ENCODE peak calls at places on chromosome 19, in seven cellular contexts. V, I, J, G, M, Z and F are unnamed samples.
A peak's percentile ranks its signal among the peaks of the same experiment; 100 is the strongest.

GRCh38 chr19:42282036-42282762 is 13.1 kb downstream of the CIC start:
- DNase-seq in V (no peak), I (no peak), J (peak; percentile 36), G (no peak), M (peak; percentile 34), Z (no peak), F (peak; percentile 73)

GRCh38 chr19:7862413-7862951 is 11.7 kb downstream of the PRR36 start:
- DNase-seq in V (peak; percentile 54), I (no peak), J (peak; percentile 52), G (peak; percentile 60), M (peak; percentile 34), Z (peak; percentile 90), F (no peak)

GRCh38 chr19:994516-994915 is 5.7 kb upstream of the GRIN3B start:
- DNase-seq in V (no peak), I (no peak), J (no peak), G (no peak), M (no peak), Z (no peak), F (no peak)

GRCh38 chr19:55495646-55496349 is 7.6 kb downstream of the SSC5D start:
- DNase-seq in V (no peak), I (no peak), J (no peak), G (no peak), M (no peak), Z (no peak), F (peak; percentile 62)

GRCh38 chr19:11152318-11153062 is 3.1 kb downstream of the SPC24 start:
- DNase-seq in V (no peak), I (no peak), J (peak; percentile 92), G (no peak), M (peak; percentile 78), Z (peak; percentile 87), F (peak; percentile 89)

GRCh38 chr19:39795001-39795400 is 16.3 kb downstream of the LEUTX start:
- DNase-seq in V (no peak), I (no peak), J (no peak), G (no peak), M (no peak), Z (no peak), F (no peak)

GRCh38 chr19:57850553-57851017 is 926 bp downstream of the ZNF587 start:
- DNase-seq in V (no peak), I (no peak), J (peak; percentile 28), G (no peak), M (peak; percentile 31), Z (no peak), F (no peak)

GRCh38 chr19:30479231-30479630 is 107.0 kb downstream of the ZNF536 start:
- DNase-seq in V (no peak), I (no peak), J (peak; percentile 3), G (no peak), M (no peak), Z (peak; percentile 24), F (no peak)

GRCh38 chr19:1402411-1403070 is 1.2 kb upstream of the GAMT start:
- DNase-seq in V (no peak), I (no peak), J (no peak), G (no peak), M (no peak), Z (no peak), F (no peak)

GRCh38 chr19:860481-861098 is 1.1 kb downstream of the CFD start:
- DNase-seq in V (peak; percentile 73), I (no peak), J (peak; percentile 80), G (peak; percentile 19), M (peak; percentile 75), Z (no peak), F (no peak)

GRCh38 chr19:46124638-46125115 is at the start of gene IGFL3:
- DNase-seq in V (no peak), I (no peak), J (no peak), G (no peak), M (peak; percentile 34), Z (no peak), F (no peak)

GRCh38 chr19:5103812-5104410 is 135.0 kb downstream of the KDM4B start:
- DNase-seq in V (no peak), I (no peak), J (no peak), G (no peak), M (no peak), Z (no peak), F (no peak)

GRCh38 chr19:7159105-7159933 is 89.8 kb downstream of the ZNF557 start:
- DNase-seq in V (no peak), I (peak; percentile 79), J (peak; percentile 95), G (no peak), M (peak; percentile 95), Z (peak; percentile 72), F (peak; percentile 86)

GRCh38 chr19:11534538-11534937 is 4.1 kb upstream of the CNN1 start:
- DNase-seq in V (no peak), I (no peak), J (no peak), G (no peak), M (no peak), Z (no peak), F (no peak)

GRCh38 chr19:31337007-31337914 is 12.0 kb downstream of the TSHZ3 start:
- DNase-seq in V (no peak), I (no peak), J (peak; percentile 39), G (no peak), M (no peak), Z (peak; percentile 2), F (no peak)

GRCh38 chr19:46659151-46660007 is 1.6 kb downstream of the DACT3 start:
- DNase-seq in V (no peak), I (no peak), J (no peak), G (no peak), M (no peak), Z (no peak), F (peak; percentile 82)

GRCh38 chr19:10544753-10545251 is 1.1 kb downstream of the ATG4D start:
- DNase-seq in V (no peak), I (no peak), J (no peak), G (no peak), M (no peak), Z (peak; percentile 40), F (no peak)

GRCh38 chr19:4177146-4177545 is 5.2 kb downstream of the SIRT6 start:
- DNase-seq in V (no peak), I (no peak), J (no peak), G (no peak), M (no peak), Z (no peak), F (no peak)

GRCh38 chr19:5343848-5344247 is 3.2 kb upstream of the PTPRS start:
- DNase-seq in V (no peak), I (no peak), J (peak; percentile 17), G (no peak), M (peak; percentile 47), Z (no peak), F (no peak)

GRCh38 chr19:6709549-6709948 is 10.9 kb downstream of the C3 start:
- DNase-seq in V (no peak), I (no peak), J (no peak), G (no peak), M (no peak), Z (no peak), F (no peak)

GRCh38 chr19:33376931-33377557 is 3.5 kb downstream of the CEBPG start:
- DNase-seq in V (no peak), I (no peak), J (no peak), G (no peak), M (no peak), Z (no peak), F (no peak)

GRCh38 chr19:19439083-19439482 is 33.6 kb downstream of the GATAD2A start:
- DNase-seq in V (no peak), I (no peak), J (no peak), G (no peak), M (no peak), Z (no peak), F (no peak)

DNA sequence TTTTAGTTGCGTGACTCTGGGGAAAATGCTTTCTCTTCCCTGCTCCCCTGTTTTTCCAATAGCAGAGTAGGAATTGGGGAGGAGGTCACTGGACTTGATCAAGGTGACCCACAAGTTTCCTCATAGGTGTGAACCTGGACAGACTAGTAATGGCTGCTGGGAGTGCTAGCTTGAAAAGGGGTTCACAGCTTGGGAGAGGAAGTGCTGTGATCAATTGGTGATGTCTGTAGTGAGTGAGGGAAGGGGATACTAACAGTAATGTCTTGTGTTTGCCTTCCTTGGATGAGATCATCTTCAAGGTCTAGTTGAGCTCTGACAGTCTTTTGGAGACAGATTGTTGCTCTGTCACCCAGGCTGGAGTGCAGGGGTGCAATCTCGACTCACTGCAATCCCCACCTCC is 1.7 kb downstream of the BCL2L12 start:
- DNase-seq in V (no peak), I (no peak), J (no peak), G (no peak), M (no peak), Z (no peak), F (no peak)
- H3K27ac ChIP-seq in V (no peak overlapping the region), I (no peak overlapping the region), J (no peak overlapping the region), G (no peak overlapping the region), M (no peak overlapping the region), Z (no peak overlapping the region), F (no peak overlapping the region)

GRCh38 chr19:38734176-38734425 is 10.2 kb downstream of the CAPN12 start:
- DNase-seq in V (no peak), I (no peak), J (no peak), G (no peak), M (no peak), Z (peak; percentile 35), F (no peak)
- H3K27ac ChIP-seq in V (peak overlapping the region; percentile 67), I (peak overlapping the region; percentile 81), J (peak overlapping the region; percentile 8), G (peak overlapping the region; percentile 29), M (no peak overlapping the region), Z (peak overlapping the region; percentile 66), F (peak overlapping the region; percentile 79)

DNA sequence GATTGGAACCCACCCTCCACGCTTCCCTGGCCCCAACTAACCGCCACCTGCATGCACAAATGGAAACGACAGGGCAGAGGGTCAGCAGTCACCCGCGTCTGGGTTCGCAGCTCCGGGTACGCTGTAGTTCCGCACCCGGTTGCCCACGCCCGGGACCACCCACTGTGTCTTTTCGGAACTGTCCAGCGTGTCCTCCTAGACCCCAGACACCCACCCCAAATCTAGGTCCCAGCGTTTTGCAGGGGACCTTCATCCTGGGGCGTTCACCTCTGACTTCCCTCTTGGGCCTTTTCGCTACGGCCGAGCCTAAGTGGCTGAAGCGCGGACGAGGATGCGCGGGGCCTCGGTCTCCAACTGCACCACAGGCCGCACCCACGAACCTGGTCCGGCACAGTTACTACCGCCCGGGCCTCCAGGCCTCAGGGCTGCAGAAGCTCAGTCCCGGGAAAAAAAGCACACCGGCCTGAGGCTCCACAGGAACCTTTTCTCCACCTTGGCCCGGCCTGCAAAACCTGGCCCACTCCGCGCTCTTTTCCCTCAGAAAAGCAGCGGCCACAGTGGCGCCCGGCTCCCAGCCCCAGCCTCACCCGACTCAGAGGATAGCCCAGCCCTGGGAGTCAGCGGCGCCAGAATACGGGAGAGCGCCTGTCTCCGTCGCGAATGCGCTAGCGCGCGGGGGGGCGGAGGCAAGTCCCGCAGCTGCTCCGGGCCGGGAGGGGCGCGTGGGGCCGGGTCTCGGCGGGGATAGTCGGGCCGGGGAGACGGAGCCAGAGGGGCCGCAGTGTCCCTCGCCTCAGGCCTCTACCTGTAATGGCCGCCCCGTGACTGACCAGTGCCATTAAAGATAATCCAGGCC is at the start of gene ZFP30:
- DNase-seq in V (peak; percentile 32), I (peak; percentile 36), J (peak; percentile 79), G (peak; percentile 48), M (peak; percentile 81), Z (peak; percentile 91), F (peak; percentile 91)
- H3K27ac ChIP-seq in V (peak within 1 kb of the TSS; percentile 59), I (peak within 1 kb of the TSS; percentile 76), J (peak within 1 kb of the TSS; percentile 82), G (peak within 1 kb of the TSS; percentile 83), M (peak within 1 kb of the TSS; percentile 71), Z (peak within 1 kb of the TSS; percentile 85), F (peak within 1 kb of the TSS; percentile 93)

DNA sequence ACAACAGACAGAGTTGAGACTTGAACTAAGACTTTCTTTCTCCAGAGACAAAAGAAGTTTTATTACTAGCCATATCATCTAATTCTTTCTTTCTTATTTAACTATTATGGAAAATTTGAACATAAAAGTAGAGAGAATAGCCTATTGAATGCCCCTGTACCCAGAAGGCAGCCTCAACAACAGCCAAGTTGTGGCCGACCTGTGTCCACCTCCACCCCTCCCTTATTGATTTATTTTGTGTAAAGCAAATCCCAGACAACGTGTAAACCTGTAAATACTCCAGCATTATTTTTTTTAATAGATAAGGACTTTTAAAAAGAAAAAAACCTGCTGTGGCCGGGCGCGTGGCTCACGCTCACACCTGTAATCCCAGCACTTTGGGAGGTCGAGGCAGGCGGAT is 26.1 kb upstream of the FXYD3 start:
- DNase-seq in V (no peak), I (no peak), J (no peak), G (no peak), M (no peak), Z (no peak), F (no peak)
- H3K27ac ChIP-seq in V (no peak overlapping the region), I (no peak overlapping the region), J (no peak overlapping the region), G (no peak overlapping the region), M (no peak overlapping the region), Z (no peak overlapping the region), F (no peak overlapping the region)